ENCODE peak calls at places on chromosomes 7 and 10, in ten cellular contexts. S is neural crest cell; Z is Peyer's patch; J is head of caudate nucleus; O is activated naive CD4-positive, alpha-beta T cell treated with anti-CD3 and anti-CD28 coated beads, Interleukin-2, amount 50 U/mL, for 16 hours; Y is GM10248; N is WERI-Rb-1; T is NCI-H1694 treated with DMSO at 0.1 percent for 48 hours; E is keratinocyte; H is cardiac fibroblast. P is an unnamed sample.

GRCh38 chr7:4610768-4611467 is 71.2 kb upstream of the FOXK1 start:
- DNase-seq in E (no peak), H (peak; percentile 78), N (peak; percentile 62), O (peak; percentile 42), S (peak; percentile 51), T (peak; percentile 62), J (peak; percentile 62), Z (peak; percentile 24), Y (peak; percentile 77), P (peak; percentile 59)

GRCh38 chr7:3043544-3044395 is at the start of gene CARD11:
- DNase-seq in H (no peak), Z (peak; percentile 82), N (no peak), J (no peak), S (no peak), T (no peak), E (no peak), Y (peak; percentile 74), O (peak; percentile 56), P (peak; percentile 33)

GRCh38 chr10:77927343-77928256 is 1.0 kb upstream of the DLG5 start:
- DNase-seq in Y (no peak), E (no peak), S (no peak), J (no peak), N (no peak), T (no peak), H (no peak), O (no peak), Z (no peak), P (no peak)

GRCh38 chr10:16653223-16653622 is 131.5 kb upstream of the C1QL3 start:
- DNase-seq in H (no peak), J (no peak), O (no peak), E (no peak), Z (no peak), T (no peak), Y (no peak), N (no peak), S (no peak), P (no peak)

GRCh38 chr10:90871279-90871760 is 454 bp upstream of the RPP30 start:
- DNase-seq in J (peak; percentile 68), E (no peak), O (peak; percentile 35), Z (peak; percentile 45), T (no peak), H (peak; percentile 86), N (peak; percentile 67), S (peak; percentile 54), Y (peak; percentile 54), P (no peak)

GRCh38 chr10:119413738-119414611 is 128.5 kb downstream of the RGS10 start:
- DNase-seq in J (no peak), E (no peak), T (no peak), N (no peak), Z (no peak), S (no peak), H (peak; percentile 77), O (no peak), Y (no peak), P (no peak)

GRCh38 chr7:98372993-98373392 is 27.9 kb downstream of the BAIAP2L1 start:
- DNase-seq in S (no peak), Z (no peak), N (peak; percentile 19), T (peak; percentile 94), H (peak; percentile 29), E (peak; percentile 71), O (no peak), Y (no peak), J (no peak), P (no peak)

GRCh38 chr10:13987472-13987871 is 343.3 kb downstream of the FRMD4A start:
- DNase-seq in S (no peak), H (peak; percentile 57), Y (no peak), Z (no peak), J (no peak), N (no peak), E (no peak), O (no peak), T (no peak), P (no peak)

GRCh38 chr10:115762029-115762428 is 511.0 kb downstream of the GFRA1 start:
- DNase-seq in H (no peak), Y (no peak), N (no peak), S (no peak), E (no peak), O (no peak), J (no peak), Z (no peak), T (no peak), P (no peak)

GRCh38 chr10:110411047-110411410 is 86.7 kb upstream of the DUSP5 start:
- DNase-seq in J (no peak), S (no peak), H (peak; percentile 81), T (no peak), E (no peak), O (no peak), Y (no peak), N (no peak), Z (no peak), P (no peak)

GRCh38 chr7:70694357-70694908 is 437.5 kb upstream of the GALNT17 start:
- DNase-seq in N (peak; percentile 44), O (no peak), S (peak; percentile 49), T (no peak), J (peak; percentile 63), H (peak; percentile 47), E (no peak), Y (peak; percentile 43), Z (no peak), P (peak; percentile 40)

GRCh38 chr10:60801538-60801937 is 23.3 kb downstream of the CDK1 start:
- DNase-seq in E (no peak), J (no peak), O (no peak), N (no peak), Z (no peak), S (no peak), T (no peak), Y (no peak), H (peak; percentile 39), P (no peak)

GRCh38 chr10:60606343-60607080 is 171.8 kb upstream of the CDK1 start:
- DNase-seq in N (no peak), S (no peak), Y (no peak), E (peak; percentile 54), O (no peak), J (no peak), H (peak; percentile 86), Z (no peak), T (peak; percentile 59), P (no peak)

GRCh38 chr10:119396008-119396708 is 146.4 kb downstream of the RGS10 start:
- DNase-seq in Y (peak; percentile 61), T (no peak), S (no peak), E (no peak), O (no peak), J (no peak), Z (no peak), H (no peak), N (no peak), P (no peak)

GRCh38 chr10:102668312-102669110 is 24.2 kb downstream of the TRIM8 start:
- DNase-seq in Z (no peak), E (no peak), H (no peak), Y (no peak), J (no peak), O (no peak), S (no peak), T (peak; percentile 75), N (no peak), P (no peak)

GRCh38 chr7:105580022-105580740 is 1.1 kb downstream of the EFCAB10 start:
- DNase-seq in Y (no peak), N (no peak), Z (no peak), O (no peak), T (no peak), H (no peak), J (peak; percentile 40), E (no peak), S (no peak), P (no peak)

GRCh38 chr10:50946991-50947781 is 61.8 kb upstream of the A1CF start:
- DNase-seq in Z (no peak), Y (no peak), J (no peak), S (no peak), N (no peak), E (no peak), O (no peak), H (no peak), T (no peak), P (no peak)

GRCh38 chr7:151243411-151244155 is 4.9 kb downstream of the SMARCD3 start:
- DNase-seq in Y (no peak), T (peak; percentile 89), H (no peak), J (peak; percentile 36), E (no peak), Z (peak; percentile 35), N (no peak), S (no peak), O (peak; percentile 48), P (peak; percentile 52)

GRCh38 chr7:78134256-78134655 is 335.7 kb downstream of the PHTF2 start:
- DNase-seq in Z (no peak), O (no peak), J (peak; percentile 27), Y (peak; percentile 39), N (peak; percentile 23), T (peak; percentile 81), E (no peak), S (no peak), H (peak; percentile 62), P (no peak)

GRCh38 chr7:150415161-150416160 is 35.0 kb upstream of the GIMAP8 start:
- DNase-seq in N (no peak), E (no peak), O (no peak), H (no peak), S (no peak), Z (peak; percentile 3), J (no peak), Y (no peak), T (no peak), P (no peak)

GRCh38 chr7:41448104-41448503 is 254.8 kb downstream of the INHBA start:
- DNase-seq in Z (no peak), O (no peak), Y (no peak), T (no peak), H (peak; percentile 88), S (no peak), J (no peak), E (no peak), N (no peak), P (no peak)

GRCh38 chr10:129971381-129972144 is 7.5 kb upstream of the EBF3 start:
- DNase-seq in E (no peak), N (peak; percentile 71), Y (peak; percentile 80), J (peak; percentile 55), T (peak; percentile 23), O (no peak), S (no peak), Z (no peak), H (peak; percentile 72), P (no peak)

GRCh38 chr7:106071356-106071998 is 40.6 kb downstream of the SYPL1 start:
- DNase-seq in T (no peak), E (peak; percentile 79), H (peak; percentile 25), Y (peak; percentile 81), O (peak; percentile 30), Z (peak; percentile 74), N (no peak), J (no peak), S (no peak), P (peak; percentile 41)

GRCh38 chr10:12412671-12413368 is 63.5 kb downstream of the CAMK1D start:
- DNase-seq in S (no peak), H (no peak), N (no peak), E (no peak), J (no peak), Y (no peak), O (peak; percentile 18), T (no peak), Z (no peak), P (peak; percentile 10)

GRCh38 chr7:99173787-99174186 is 29.9 kb upstream of the SMURF1 start:
- DNase-seq in E (no peak), Y (no peak), O (no peak), J (no peak), H (no peak), Z (no peak), N (no peak), T (no peak), S (no peak), P (no peak)

GRCh38 chr10:31359979-31360378 is 41.0 kb downstream of the ZEB1 start:
- DNase-seq in T (no peak), E (no peak), N (no peak), J (no peak), S (no peak), Y (no peak), Z (no peak), H (peak; percentile 34), O (no peak), P (no peak)

GRCh38 chr7:137893143-137893742 is 46.5 kb upstream of the DGKI start:
- DNase-seq in N (no peak), E (no peak), J (no peak), Z (no peak), S (no peak), T (no peak), H (no peak), Y (no peak), O (no peak), P (no peak)

GRCh38 chr7:74544706-74545469 is 91.2 kb downstream of the GTF2IRD1 start:
- DNase-seq in T (peak; percentile 33), E (peak; percentile 4), Z (no peak), H (peak; percentile 72), N (peak; percentile 50), S (peak; percentile 21), J (no peak), Y (peak; percentile 60), O (no peak), P (no peak)

P was measured in effector memory CD8-positive, alpha-beta T cell.